ENCODE peak calls at places on chromosomes 12 and 14, in five cellular contexts. P is cardiac muscle cell; L is heart right ventricle; K is CD8-positive, alpha-beta memory T cell; R is HCT116. O is an unnamed sample.

GRCh38 chr12:79934309-79935020 is 432 bp downstream of the PPP1R12A start:
- DNase-seq in R (no peak), K (peak; percentile 44), P (peak; percentile 77), L (peak; percentile 58), O (peak; percentile 51)

GRCh38 chr12:104742551-104742961 is 215.5 kb downstream of the SLC41A2 start:
- DNase-seq in K (no peak), R (no peak), L (peak; percentile 41), P (no peak), O (no peak)

GRCh38 chr14:54789166-54789565 is 113.5 kb downstream of the GCH1 start:
- DNase-seq in K (no peak), L (no peak), R (no peak), P (no peak), O (no peak)

GRCh38 chr14:64191756-64192155 is 102.4 kb downstream of the ESR2 start:
- DNase-seq in R (no peak), K (no peak), L (no peak), P (no peak), O (no peak)

GRCh38 chr12:16606201-16606849 is 363 bp upstream of the LMO3 start:
- DNase-seq in K (no peak), P (peak; percentile 72), R (no peak), L (no peak), O (peak; percentile 59)

GRCh38 chr12:113831486-113831885 is 134.6 kb downstream of the RBM19 start:
- DNase-seq in K (no peak), R (no peak), P (no peak), L (no peak), O (no peak)

GRCh38 chr12:23694920-23695319 is 254.6 kb downstream of the SOX5 start:
- DNase-seq in L (no peak), P (no peak), K (no peak), R (no peak), O (no peak)

GRCh38 chr12:6946033-6946919 is 2.5 kb downstream of the C12orf57 start:
- DNase-seq in L (no peak), P (peak; percentile 93), R (peak; percentile 96), K (peak; percentile 55), O (peak; percentile 93)

GRCh38 chr12:23004473-23005020 is 379.6 kb downstream of the ETNK1 start:
- DNase-seq in P (no peak), K (no peak), R (no peak), L (no peak), O (no peak)

GRCh38 chr12:53097564-53098353 is at the start of gene IGFBP6:
- DNase-seq in R (no peak), K (peak; percentile 57), L (peak; percentile 62), P (peak; percentile 69), O (no peak)

GRCh38 chr12:12721251-12721689 is 4.1 kb downstream of the CDKN1B start:
- DNase-seq in P (no peak), L (no peak), K (no peak), R (no peak), O (no peak)

GRCh38 chr14:101954501-101954900 is 9.9 kb upstream of the DYNC1H1 start:
- DNase-seq in R (no peak), L (no peak), K (no peak), P (no peak), O (no peak)

GRCh38 chr12:116053479-116054195 is 223.9 kb downstream of the MED13L start:
- DNase-seq in R (no peak), L (peak; percentile 24), P (no peak), K (no peak), O (peak; percentile 50)

GRCh38 chr12:78584695-78585094 is 279.9 kb upstream of the SYT1 start:
- DNase-seq in K (no peak), R (peak; percentile 31), P (no peak), L (no peak), O (no peak)

GRCh38 chr12:83807906-83808305 is 1104.7 kb downstream of the SLC6A15 start:
- DNase-seq in L (no peak), R (no peak), K (no peak), P (no peak), O (no peak)

GRCh38 chr12:111443586-111443985 is 37.9 kb downstream of the SH2B3 start:
- DNase-seq in R (no peak), P (no peak), K (no peak), L (no peak), O (no peak)

GRCh38 chr12:26728205-26729050 is 104.6 kb downstream of the ITPR2 start:
- DNase-seq in K (no peak), L (no peak), R (no peak), P (no peak), O (no peak)

GRCh38 chr14:83463500-83464098 is 1929.9 kb upstream of the SEL1L start:
- DNase-seq in L (peak; percentile 37), R (no peak), K (no peak), P (peak; percentile 90), O (peak; percentile 36)

GRCh38 chr12:53984901-53985357 is at the start of gene HOXC10:
- DNase-seq in L (peak; percentile 49), K (peak; percentile 49), P (peak; percentile 88), R (peak; percentile 93), O (peak; percentile 54)

GRCh38 chr12:127235771-127236170 is 1031.2 kb upstream of the TMEM132C start:
- DNase-seq in K (no peak), R (no peak), P (no peak), L (no peak), O (no peak)

GRCh38 chr14:90839889-90840266 is 23.6 kb upstream of the TTC7B start:
- DNase-seq in R (no peak), P (no peak), K (no peak), L (no peak), O (no peak)

GRCh38 chr12:68304626-68305025 is 27.5 kb downstream of the MDM1 start:
- DNase-seq in K (no peak), P (no peak), L (no peak), R (no peak), O (no peak)

GRCh38 chr14:76267322-76268012 is 108.5 kb upstream of the ESRRB start:
- DNase-seq in K (no peak), P (no peak), L (peak; percentile 55), R (no peak), O (peak; percentile 67)

GRCh38 chr14:67526676-67527459 is 6.2 kb upstream of the PLEKHH1 start:
- DNase-seq in L (peak; percentile 22), P (peak; percentile 53), K (peak; percentile 18), R (peak; percentile 59), O (peak; percentile 55)

GRCh38 chr14:50679674-50680073 is 11.6 kb upstream of the SAV1 start:
- DNase-seq in R (no peak), K (no peak), L (no peak), P (no peak), O (no peak)

GRCh38 chr12:27845187-27845586 is 65.2 kb upstream of the MANSC4 start:
- DNase-seq in P (no peak), R (no peak), K (no peak), L (no peak), O (no peak)

GRCh38 chr12:19031032-19031431 is 98.5 kb upstream of the PLEKHA5 start:
- DNase-seq in K (no peak), R (peak; percentile 85), L (no peak), P (no peak), O (no peak)

GRCh38 chr12:3203713-3204112 is 126.5 kb downstream of the TSPAN9 start:
- DNase-seq in K (no peak), R (no peak), L (no peak), P (no peak), O (no peak)
- H3K36me3 ChIP-seq in K (no peaks in the 10 kb centered on the region), R (no peaks in the 10 kb centered on the region), L (no peaks in the 10 kb centered on the region), P (no peaks in the 10 kb centered on the region), O (peaks cover 1% of the 10 kb centered on the region)

DNA sequence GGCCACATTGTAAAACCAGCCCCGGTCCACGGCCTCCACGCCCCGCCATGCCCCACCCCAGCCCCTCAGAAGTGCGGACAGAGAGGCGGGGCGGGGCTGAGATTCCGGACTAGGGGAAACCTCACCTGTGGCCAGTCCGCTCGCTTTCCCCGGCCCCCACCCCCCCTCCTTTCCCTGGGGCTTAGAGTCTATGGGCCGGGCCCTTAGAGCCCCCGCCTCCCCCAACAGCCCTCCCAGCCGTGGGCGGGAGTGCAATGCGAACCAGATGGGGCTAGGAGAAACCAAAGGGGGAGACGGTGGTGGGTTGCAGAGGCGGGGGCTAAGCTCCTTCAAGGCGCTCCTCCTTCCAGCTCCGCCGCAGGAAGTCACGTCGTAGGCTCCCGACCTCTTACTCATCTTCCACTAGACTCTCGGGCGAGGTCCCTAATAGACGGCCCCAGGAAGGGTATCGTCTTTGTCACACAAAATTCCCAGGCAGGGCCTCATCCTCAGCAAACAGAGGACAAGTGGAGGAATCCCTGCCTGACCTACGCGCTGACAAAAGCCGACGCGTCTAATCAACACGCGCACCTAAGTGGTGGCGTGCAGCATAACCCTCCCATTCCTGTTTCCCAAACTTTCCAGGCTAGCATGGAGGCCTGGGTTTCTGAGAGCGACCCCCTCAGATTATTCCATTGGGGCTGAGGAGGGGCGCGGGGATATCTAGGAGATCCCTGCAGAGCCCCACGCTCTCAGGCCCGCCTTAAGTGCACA is 1.0 kb upstream of the NAB2 start:
- DNase-seq in K (peak; percentile 72), L (peak; percentile 90), P (peak; percentile 83), R (peak; percentile 85), O (peak; percentile 94)
- H3K36me3 ChIP-seq in K (peaks cover 17% of the 10 kb centered on the region), L (peaks cover 11% of the 10 kb centered on the region), P (peaks cover 8% of the 10 kb centered on the region), R (peaks cover 7% of the 10 kb centered on the region), O (peaks cover 6% of the 10 kb centered on the region)

GRCh38 chr12:57515934-57516541 is 4.3 kb downstream of the DDIT3 start:
- DNase-seq in K (no peak), P (no peak), R (no peak), L (no peak), O (no peak)

GRCh38 chr12:57516617-57517153 is 3.6 kb downstream of the DDIT3 start:
- DNase-seq in P (no peak), L (no peak), R (no peak), K (no peak), O (no peak)

GRCh38 chr12:57518176-57518919 is 2.0 kb downstream of the DDIT3 start:
- DNase-seq in R (no peak), P (no peak), L (no peak), K (no peak), O (no peak)

GRCh38 chr12:57515468-57515933 is 4.8 kb downstream of the DDIT3 start:
- DNase-seq in P (no peak), K (no peak), R (no peak), L (no peak), O (no peak)

GRCh38 chr12:57517187-57517586 is 3.1 kb downstream of the DDIT3 start:
- DNase-seq in P (no peak), K (no peak), R (no peak), L (no peak), O (no peak)
- H3K36me3 ChIP-seq in P (peaks cover 47% of the 10 kb centered on the region), K (peaks cover 43% of the 10 kb centered on the region), R (peaks cover 38% of the 10 kb centered on the region), L (peaks cover 43% of the 10 kb centered on the region), O (peaks cover 41% of the 10 kb centered on the region)

DNA sequence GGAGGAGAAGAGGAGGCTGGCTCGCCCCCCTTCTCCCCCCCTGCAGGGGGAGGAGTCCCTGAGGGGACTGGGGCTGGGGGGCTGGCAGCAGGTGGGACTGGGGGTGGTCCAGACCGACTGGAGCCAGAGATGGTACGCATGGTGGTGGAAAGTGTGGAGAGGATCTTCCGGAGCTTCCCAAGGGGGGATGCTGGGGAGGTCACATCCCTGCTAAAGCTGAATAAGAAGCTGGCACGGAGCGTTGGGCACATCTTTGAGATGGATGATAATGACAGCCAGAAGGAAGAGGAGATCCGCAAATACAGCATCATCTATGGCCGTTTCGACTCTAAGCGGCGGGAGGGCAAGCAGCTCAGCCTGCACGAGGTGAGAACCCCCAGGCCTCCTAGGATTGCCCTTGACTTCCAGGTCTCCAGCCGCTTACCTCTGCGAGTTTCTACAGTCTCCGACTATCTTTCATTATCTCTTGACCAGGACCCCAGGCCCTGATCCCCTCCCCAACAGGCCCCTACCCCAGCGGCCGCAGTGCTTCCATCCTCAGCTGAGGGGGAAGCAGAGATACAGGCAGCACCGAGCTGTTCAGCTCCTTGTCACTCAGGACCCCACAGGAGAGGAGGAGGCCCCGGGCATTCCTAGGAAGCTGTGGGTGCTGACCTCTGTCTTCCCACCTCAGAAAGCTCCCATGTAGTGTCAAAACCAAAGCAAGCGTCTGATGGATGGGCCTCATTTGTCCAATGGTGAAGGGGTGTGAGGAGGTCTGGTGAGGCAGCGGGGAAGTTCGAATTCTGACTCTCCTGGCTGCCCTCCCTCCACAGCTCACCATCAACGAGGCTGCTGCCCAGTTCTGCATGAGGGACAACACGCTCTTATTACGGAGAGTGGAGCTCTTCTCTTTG is 3.0 kb downstream of the NAB2 start:
- DNase-seq in P (no peak), L (no peak), K (no peak), R (no peak), O (no peak)
- H3K36me3 ChIP-seq in P (peaks cover 15% of the 10 kb centered on the region), L (peaks cover 12% of the 10 kb centered on the region), K (peaks cover 26% of the 10 kb centered on the region), R (peaks cover 20% of the 10 kb centered on the region), O (peaks cover 52% of the 10 kb centered on the region)